ENCODE peak calls at places on chromosomes 6 and 20, in seven cellular contexts. R is stomach, T is OCI-LY7, K is gastrocnemius medialis, G is esophagus muscularis mucosa, M is cardiac muscle cell, H is lung. Q is an unnamed sample.

GRCh38 chr6:45533394-45533793 is 155.7 kb upstream of the SUPT3H start:
- DNase-seq in M (no peak), R (no peak), G (no peak), H (no peak), K (no peak), T (no peak), Q (no peak)

GRCh38 chr20:43726811-43727338 is at the start of gene GTSF1L:
- DNase-seq in M (no peak), H (no peak), R (no peak), K (no peak), T (no peak), G (no peak), Q (no peak)

GRCh38 chr20:43752561-43753301 is 25.9 kb upstream of the GTSF1L start:
- DNase-seq in K (no peak), R (peak; percentile 39), M (no peak), H (peak; percentile 51), G (no peak), T (peak; percentile 77), Q (no peak)

GRCh38 chr20:18695175-18695574 is 107.3 kb downstream of the DTD1 start:
- DNase-seq in H (no peak), K (no peak), M (no peak), G (no peak), R (no peak), T (no peak), Q (no peak)

GRCh38 chr6:107821591-107821990 is 2.5 kb downstream of the SCML4 start:
- DNase-seq in T (no peak), M (no peak), K (no peak), H (no peak), R (no peak), G (peak; percentile 91), Q (no peak)

GRCh38 chr6:149043476-149044130 is 273.9 kb upstream of the TAB2 start:
- DNase-seq in K (no peak), M (no peak), H (no peak), G (no peak), T (peak; percentile 38), R (no peak), Q (no peak)

GRCh38 chr20:11544029-11544678 is 373.5 kb upstream of the BTBD3 start:
- DNase-seq in T (peak; percentile 41), H (no peak), M (peak; percentile 69), K (no peak), G (no peak), R (no peak), Q (no peak)

GRCh38 chr6:107046316-107046715 is 18.3 kb downstream of the MTRES1 start:
- DNase-seq in G (no peak), H (no peak), K (no peak), T (no peak), M (peak; percentile 21), R (no peak), Q (no peak)

GRCh38 chr20:46307139-46307998 is 929 bp downstream of the CDH22 start:
- DNase-seq in H (peak; percentile 49), G (no peak), K (peak; percentile 29), M (peak; percentile 68), R (peak; percentile 52), T (peak; percentile 62), Q (no peak)

GRCh38 chr6:40832691-40833090 is 206.3 kb downstream of the UNC5CL start:
- DNase-seq in H (no peak), M (no peak), G (no peak), T (no peak), K (no peak), R (no peak), Q (no peak)

GRCh38 chr6:86535141-86535540 is 402.2 kb upstream of the HTR1E start:
- DNase-seq in T (no peak), R (no peak), K (no peak), M (peak; percentile 56), H (no peak), G (no peak), Q (no peak)

GRCh38 chr6:3664641-3665041 is 86.9 kb downstream of the PXDC1 start:
- DNase-seq in R (no peak), H (no peak), T (no peak), G (peak; percentile 19), K (no peak), M (peak; percentile 30), Q (no peak)

GRCh38 chr6:111068116-111068897 is 19.0 kb upstream of the SLC16A10 start:
- DNase-seq in H (no peak), G (no peak), R (no peak), M (no peak), T (no peak), K (no peak), Q (no peak)

GRCh38 chr20:34980543-34981213 is 25.0 kb downstream of the MYH7B start:
- DNase-seq in H (no peak), K (peak; percentile 74), G (no peak), M (no peak), R (no peak), T (no peak), Q (no peak)

GRCh38 chr6:4941782-4942672 is 61.8 kb downstream of the RPP40 start:
- DNase-seq in G (no peak), R (no peak), T (no peak), M (no peak), K (peak; percentile 76), H (peak; percentile 46), Q (no peak)

GRCh38 chr20:57650266-57650665 is 30.0 kb upstream of the ZBP1 start:
- DNase-seq in G (peak; percentile 85), M (no peak), K (no peak), R (no peak), H (no peak), T (no peak), Q (no peak)

GRCh38 chr6:26056583-26057350 is 30.5 kb upstream of the HFE start:
- DNase-seq in H (no peak), K (no peak), T (peak; percentile 73), G (peak; percentile 94), M (peak; percentile 23), R (no peak), Q (no peak)

GRCh38 chr6:155883741-155884140 is 428.1 kb upstream of the NOX3 start:
- DNase-seq in K (no peak), G (no peak), H (no peak), T (no peak), M (no peak), R (no peak), Q (no peak)

GRCh38 chr6:160000280-160000704 is 31.4 kb downstream of the IGF2R start:
- DNase-seq in R (no peak), M (no peak), T (no peak), H (no peak), G (no peak), K (no peak), Q (no peak)
- H3K4me1 ChIP-seq in R (peaks cover 8% of the 10 kb centered on the region), M (no peaks in the 10 kb centered on the region), T (no peaks in the 10 kb centered on the region), H (peaks cover 2% of the 10 kb centered on the region), G (peaks cover 5% of the 10 kb centered on the region), K (peaks cover 32% of the 10 kb centered on the region), Q (no peaks in the 10 kb centered on the region)

DNA sequence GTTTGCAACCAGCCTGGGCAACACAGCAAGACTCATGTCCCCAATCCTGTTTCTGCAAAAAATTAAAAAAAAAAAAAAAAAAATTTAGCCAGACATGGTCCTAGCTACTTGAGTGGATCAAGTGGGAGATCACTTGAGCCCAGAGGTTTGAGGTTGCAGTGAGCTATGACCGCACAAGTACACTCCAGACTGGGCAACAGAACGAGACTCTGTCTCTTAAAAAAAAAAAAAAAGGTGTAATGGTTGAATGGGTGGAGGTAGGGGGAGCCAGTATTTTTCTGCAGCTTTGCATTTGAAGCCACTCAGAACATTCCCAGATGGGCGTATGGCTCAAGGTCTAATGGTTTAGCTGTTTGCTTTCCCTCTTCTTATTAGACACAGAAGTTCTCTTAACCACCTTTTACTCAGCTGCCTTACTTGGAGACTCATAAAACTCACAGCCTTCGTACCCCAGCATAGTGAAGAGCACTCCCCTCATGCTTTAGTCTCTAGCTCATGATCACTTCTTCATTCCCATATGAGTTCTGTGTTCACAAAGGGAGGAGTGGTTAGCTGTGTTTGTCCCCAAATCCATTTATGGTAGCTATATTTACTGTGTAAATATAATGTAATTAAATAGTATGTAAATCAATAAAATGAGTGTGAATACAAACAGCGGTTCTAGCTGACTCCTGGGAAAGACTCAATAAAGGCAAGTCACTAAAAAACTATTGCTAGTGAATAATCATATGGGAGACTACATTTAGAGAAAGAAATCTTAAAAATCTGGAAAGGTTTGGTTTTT is 9.0 kb downstream of the FKBP1A start:
- DNase-seq in T (no peak), H (peak; percentile 54), M (no peak), G (no peak), K (no peak), R (no peak), Q (no peak)
- H3K4me1 ChIP-seq in T (peaks cover 11% of the 10 kb centered on the region), H (peaks cover 56% of the 10 kb centered on the region), M (no peaks in the 10 kb centered on the region), G (peaks cover 80% of the 10 kb centered on the region), K (peaks cover 88% of the 10 kb centered on the region), R (peaks cover 73% of the 10 kb centered on the region), Q (peaks cover 34% of the 10 kb centered on the region)

GRCh38 chr20:63639093-63639860 is 12.4 kb upstream of the GMEB2 start:
- DNase-seq in T (peak; percentile 89), R (peak; percentile 43), M (no peak), G (no peak), K (no peak), H (no peak), Q (no peak)
- H3K4me1 ChIP-seq in T (peaks cover 43% of the 10 kb centered on the region), R (peaks cover 21% of the 10 kb centered on the region), M (no peaks in the 10 kb centered on the region), G (peaks cover 21% of the 10 kb centered on the region), K (peaks cover 9% of the 10 kb centered on the region), H (no peaks in the 10 kb centered on the region), Q (peaks cover 7% of the 10 kb centered on the region)

GRCh38 chr20:58891686-58892125 is 39.2 kb downstream of the GNAS start:
- DNase-seq in K (peak; percentile 31), R (peak; percentile 37), T (peak; percentile 68), G (no peak), H (no peak), M (peak; percentile 66), Q (no peak)
- H3K4me1 ChIP-seq in K (peaks cover 41% of the 10 kb centered on the region), R (peaks cover 46% of the 10 kb centered on the region), T (peaks cover 50% of the 10 kb centered on the region), G (peaks cover 50% of the 10 kb centered on the region), H (peaks cover 19% of the 10 kb centered on the region), M (peaks cover 32% of the 10 kb centered on the region), Q (peaks cover 4% of the 10 kb centered on the region)

GRCh38 chr6:131773284-131773950 is 34.4 kb upstream of the ENPP1 start:
- DNase-seq in R (no peak), T (no peak), K (no peak), M (no peak), H (no peak), G (no peak), Q (no peak)
- H3K4me1 ChIP-seq in R (no peaks in the 10 kb centered on the region), T (no peaks in the 10 kb centered on the region), K (peaks cover 11% of the 10 kb centered on the region), M (no peaks in the 10 kb centered on the region), H (no peaks in the 10 kb centered on the region), G (peaks cover 17% of the 10 kb centered on the region), Q (peaks cover 18% of the 10 kb centered on the region)

GRCh38 chr6:44057238-44057930 is 69.9 kb downstream of the MRPL14 start:
- DNase-seq in G (no peak), H (no peak), R (no peak), T (no peak), M (no peak), K (no peak), Q (no peak)
- H3K4me1 ChIP-seq in G (peaks cover 61% of the 10 kb centered on the region), H (peaks cover 10% of the 10 kb centered on the region), R (peaks cover 30% of the 10 kb centered on the region), T (no peaks in the 10 kb centered on the region), M (peaks cover 19% of the 10 kb centered on the region), K (peaks cover 49% of the 10 kb centered on the region), Q (peaks cover 29% of the 10 kb centered on the region)

DNA sequence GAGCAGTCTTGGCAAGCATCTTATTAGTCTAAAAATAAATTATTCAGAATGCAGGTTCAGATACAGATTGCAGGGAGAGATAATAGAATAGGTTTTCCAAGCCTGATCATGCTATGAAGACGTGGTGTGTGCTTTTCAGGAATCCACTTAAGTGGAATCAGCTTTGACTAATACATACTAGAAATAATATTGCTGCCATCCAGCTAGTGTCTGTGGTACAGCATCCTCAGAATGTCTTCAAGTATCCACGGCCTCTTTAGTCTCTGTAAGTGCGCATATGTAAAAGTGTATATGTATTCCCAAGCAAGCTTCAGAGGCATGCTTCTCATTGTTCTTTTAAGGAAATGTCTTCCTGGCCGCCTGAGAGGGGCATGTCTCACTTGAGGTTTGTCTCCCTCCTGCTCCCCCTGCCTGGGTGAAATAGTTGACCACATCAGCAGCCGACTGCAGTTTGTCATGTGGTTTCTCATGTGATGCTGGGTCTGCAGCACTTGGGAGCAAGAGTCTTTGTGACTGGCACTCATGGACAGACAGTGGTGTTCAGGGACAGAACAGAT is 150.9 kb downstream of the PRL start:
- DNase-seq in R (no peak), H (no peak), M (peak; percentile 24), K (no peak), G (no peak), T (no peak), Q (no peak)
- H3K4me1 ChIP-seq in R (no peaks in the 10 kb centered on the region), H (peaks cover 30% of the 10 kb centered on the region), M (peaks cover 44% of the 10 kb centered on the region), K (peaks cover 55% of the 10 kb centered on the region), G (peaks cover 71% of the 10 kb centered on the region), T (no peaks in the 10 kb centered on the region), Q (peaks cover 6% of the 10 kb centered on the region)